ENCODE peak calls at places on chromosomes 16 and 17, in ten cellular contexts. U is tibial artery; X is BE2C; H is HCT116; P is CD8-positive, alpha-beta T cell; Z is cardiac muscle cell; L is tibial nerve; G is kidney; C is body of pancreas; F is endodermal cell. N is an unnamed sample.

GRCh38 chr16:28537076-28537475 is 1.7 kb downstream of the NUPR1 start:
- DNase-seq in G (no peak), L (no peak), C (no peak), Z (no peak), U (no peak), P (no peak), H (no peak), X (no peak), F (no peak), N (no peak)

GRCh38 chr17:3860939-3861338 is 14.9 kb upstream of the NCBP3 start:
- DNase-seq in X (no peak), F (no peak), U (no peak), Z (no peak), H (no peak), G (peak; percentile 67), L (no peak), P (no peak), C (no peak), N (no peak)

GRCh38 chr17:78351449-78352006 is 8.3 kb downstream of the SOCS3 start:
- DNase-seq in L (peak; percentile 94), C (peak; percentile 73), P (no peak), H (no peak), F (peak; percentile 95), X (peak; percentile 44), Z (peak; percentile 100), U (peak; percentile 97), G (peak; percentile 99), N (peak; percentile 98)

GRCh38 chr16:66324785-66325184 is 41.7 kb upstream of the CDH5 start:
- DNase-seq in P (no peak), L (no peak), U (no peak), X (peak; percentile 74), C (no peak), Z (peak; percentile 32), G (peak; percentile 49), F (peak; percentile 88), H (peak; percentile 21), N (no peak)

GRCh38 chr17:55418369-55419268 is 3.0 kb downstream of the MMD start:
- DNase-seq in U (no peak), L (no peak), G (no peak), X (no peak), C (no peak), P (no peak), H (no peak), F (no peak), Z (no peak), N (no peak)

GRCh38 chr16:56424791-56425438 is 430 bp downstream of the AMFR start:
- DNase-seq in C (peak; percentile 33), U (peak; percentile 32), H (no peak), G (peak; percentile 84), P (peak; percentile 13), Z (peak; percentile 15), X (peak; percentile 53), F (peak; percentile 79), L (no peak), N (peak; percentile 73)

GRCh38 chr16:1620391-1620790 is 8.2 kb downstream of the CRAMP1 start:
- DNase-seq in H (no peak), F (no peak), P (no peak), Z (no peak), L (no peak), U (no peak), C (no peak), G (no peak), X (no peak), N (no peak)

GRCh38 chr16:74448990-74449389 is 27.7 kb upstream of the CLEC18B start:
- DNase-seq in P (no peak), C (peak; percentile 25), H (peak; percentile 63), L (peak; percentile 35), Z (peak; percentile 97), X (no peak), F (no peak), U (peak; percentile 86), G (peak; percentile 73), N (peak; percentile 50)

GRCh38 chr16:15976929-15977637 is 27.7 kb downstream of the ABCC1 start:
- DNase-seq in Z (peak; percentile 91), F (no peak), L (no peak), C (no peak), X (no peak), U (no peak), H (no peak), G (no peak), P (no peak), N (peak; percentile 67)

GRCh38 chr17:65519471-65519870 is 42.0 kb downstream of the AXIN2 start:
- DNase-seq in F (no peak), G (no peak), L (no peak), X (no peak), H (no peak), P (no peak), Z (no peak), U (no peak), C (no peak), N (no peak)

GRCh38 chr17:81419886-81420768 is 24.9 kb downstream of the BAHCC1 start:
- DNase-seq in C (no peak), H (no peak), P (no peak), G (no peak), F (no peak), Z (no peak), X (no peak), U (no peak), L (no peak), N (no peak)

GRCh38 chr16:11681526-11681925 is 13.3 kb downstream of the SNN start:
- DNase-seq in C (no peak), L (no peak), F (no peak), H (no peak), P (no peak), X (no peak), Z (no peak), U (no peak), G (peak; percentile 73), N (peak; percentile 72)

GRCh38 chr17:15237106-15237425 is 28.1 kb downstream of the PMP22 start:
- DNase-seq in U (no peak), X (no peak), G (no peak), C (no peak), H (no peak), F (no peak), Z (peak; percentile 19), P (no peak), L (no peak), N (no peak)

GRCh38 chr16:81804134-81804610 is 25.1 kb downstream of the PLCG2 start:
- DNase-seq in L (no peak), P (no peak), G (no peak), X (no peak), Z (no peak), C (no peak), F (no peak), U (no peak), H (no peak), N (no peak)

GRCh38 chr17:67422887-67423286 is 45.8 kb downstream of the PITPNC1 start:
- DNase-seq in U (no peak), H (peak; percentile 52), G (no peak), P (no peak), F (no peak), C (no peak), Z (no peak), L (no peak), X (no peak), N (no peak)
- H3K4me1 ChIP-seq in U (peaks cover 4% of the 10 kb centered on the region), H (peaks cover 67% of the 10 kb centered on the region), G (peaks cover 5% of the 10 kb centered on the region), P (peaks cover 76% of the 10 kb centered on the region), F (no peaks in the 10 kb centered on the region), C (peaks cover 22% of the 10 kb centered on the region), Z (no peaks in the 10 kb centered on the region), L (peaks cover 6% of the 10 kb centered on the region), X (no peaks in the 10 kb centered on the region), N (no peaks in the 10 kb centered on the region)

GRCh38 chr17:50806141-50806643 is 29.2 kb upstream of the WFIKKN2 start:
- DNase-seq in H (no peak), U (no peak), G (no peak), F (peak; percentile 86), Z (peak; percentile 60), L (no peak), P (no peak), C (peak; percentile 37), X (no peak), N (no peak)
- TF ChIP-seq CTCF in H (peak; percentile 51), U (no peak), G (no peak), F (peak; percentile 71), Z (peak; percentile 35), L (no peak), P (no peak), C (no peak), X (peak; percentile 24), N (no peak)

GRCh38 chr17:42122371-42123303 is at the start of gene HSPB9:
- DNase-seq in U (no peak), P (no peak), Z (peak; percentile 26), L (no peak), C (peak; percentile 91), G (no peak), H (no peak), X (no peak), F (peak; percentile 96), N (peak; percentile 79)
- H3K4me1 ChIP-seq in U (peaks cover 12% of the 10 kb centered on the region), P (peaks cover 13% of the 10 kb centered on the region), Z (no peaks in the 10 kb centered on the region), L (peaks cover 10% of the 10 kb centered on the region), C (peaks cover 30% of the 10 kb centered on the region), G (peaks cover 6% of the 10 kb centered on the region), H (peaks cover 5% of the 10 kb centered on the region), X (peaks cover 4% of the 10 kb centered on the region), F (no peaks in the 10 kb centered on the region), N (peaks cover 22% of the 10 kb centered on the region)

GRCh38 chr16:17519041-17519440 is 48.3 kb upstream of the XYLT1 start:
- DNase-seq in H (no peak), U (no peak), C (no peak), P (no peak), Z (no peak), F (no peak), L (no peak), X (no peak), G (no peak), N (no peak)

GRCh38 chr16:17518441-17518840 is 47.7 kb upstream of the XYLT1 start:
- DNase-seq in G (no peak), F (no peak), H (no peak), X (no peak), L (no peak), C (no peak), P (no peak), Z (no peak), U (no peak), N (no peak)

GRCh38 chr16:17512636-17513220 is 42.0 kb upstream of the XYLT1 start:
- DNase-seq in Z (no peak), P (no peak), G (no peak), L (no peak), C (no peak), F (no peak), H (no peak), U (no peak), X (no peak), N (no peak)

GRCh38 chr16:17519556-17519955 is 48.8 kb upstream of the XYLT1 start:
- DNase-seq in X (no peak), L (no peak), Z (no peak), C (no peak), H (no peak), G (no peak), U (no peak), F (no peak), P (no peak), N (no peak)

DNA sequence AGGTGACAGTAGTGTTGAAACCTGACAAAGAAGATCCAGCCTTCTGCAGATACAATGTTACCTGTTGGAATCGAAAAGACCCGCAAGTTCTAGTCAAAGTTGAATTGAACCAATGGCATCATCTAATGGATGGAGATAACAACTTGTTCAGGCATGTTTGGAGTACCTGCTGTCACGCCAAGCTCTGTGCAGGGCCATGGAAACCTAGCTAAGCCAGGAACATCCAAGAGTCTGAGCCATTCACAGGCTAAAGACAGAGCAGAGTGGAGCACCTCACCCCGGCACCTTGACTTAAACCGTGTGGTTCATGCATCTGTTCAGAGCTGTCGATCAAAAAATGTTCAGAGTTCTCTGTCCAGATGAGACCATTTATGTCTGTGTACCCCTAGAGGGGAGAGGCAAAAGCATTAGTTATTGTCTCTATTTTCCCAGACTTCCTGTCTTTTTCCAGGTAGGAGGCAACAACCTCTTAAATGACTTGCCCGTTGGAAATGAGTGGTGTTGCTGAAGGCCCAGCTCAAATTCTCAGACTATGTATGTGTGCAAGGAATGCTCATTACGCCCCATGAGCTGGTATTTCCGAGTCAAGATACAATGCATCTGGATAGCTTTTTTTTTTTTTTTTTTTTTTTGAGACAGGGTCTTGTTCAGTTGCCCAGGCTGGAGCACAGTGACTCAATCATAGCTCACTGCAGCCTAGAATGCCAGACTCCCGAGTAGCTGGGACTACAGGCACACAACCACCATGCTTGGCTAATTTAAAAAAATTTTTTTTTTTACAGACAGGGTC is 44.9 kb upstream of the XYLT1 start:
- DNase-seq in X (no peak), U (no peak), L (no peak), H (no peak), F (no peak), P (no peak), G (no peak), C (no peak), Z (no peak), N (no peak)
- TF ChIP-seq CTCF in X (no peak), U (no peak), L (no peak), H (no peak), F (no peak), P (no peak), G (no peak), C (no peak), Z (no peak), N (no peak)

N was measured in psoas muscle.